ENCODE peak calls at places on chromosomes 7 and 10, in four cellular contexts. K, P, N and X are unnamed samples.

GRCh38 chr10:17141504-17142229 is 12.1 kb upstream of the CUBN start:
- DNase-seq in N (no peak), P (no peak), K (no peak), X (no peak)

GRCh38 chr7:123435080-123435700 is 99.2 kb downstream of the IQUB start:
- DNase-seq in N (no peak), P (no peak), K (no peak), X (no peak)

GRCh38 chr7:13988011-13988410 is 1.5 kb downstream of the ETV1 start:
- DNase-seq in K (peak; percentile 64), N (no peak), P (no peak), X (no peak)

GRCh38 chr7:5419523-5420107 is 4.0 kb downstream of the TNRC18 start:
- DNase-seq in P (peak; percentile 60), K (no peak), N (no peak), X (no peak)

GRCh38 chr10:15482168-15482567 is 111.1 kb upstream of the FAM171A1 start:
- DNase-seq in K (peak; percentile 84), P (no peak), N (no peak), X (no peak)

GRCh38 chr10:110460111-110460809 is 37.4 kb upstream of the DUSP5 start:
- DNase-seq in P (no peak), N (no peak), K (no peak), X (no peak)

GRCh38 chr10:44008270-44008916 is 359.7 kb upstream of the ZNF32 start:
- DNase-seq in K (peak; percentile 33), N (no peak), P (no peak), X (peak; percentile 25)

GRCh38 chr10:34861293-34862004 is 46.4 kb upstream of the PARD3 start:
- DNase-seq in K (peak; percentile 21), N (no peak), P (peak; percentile 68), X (peak; percentile 52)

GRCh38 chr10:96493871-96494525 is 19.7 kb downstream of the TLL2 start:
- DNase-seq in P (no peak), K (no peak), N (no peak), X (no peak)

GRCh38 chr10:103696411-103697145 is 158.8 kb downstream of the SH3PXD2A start:
- DNase-seq in K (peak; percentile 93), N (peak; percentile 59), P (no peak), X (peak; percentile 95)

GRCh38 chr7:151897951-151898686 is 21.2 kb upstream of the PRKAG2 start:
- DNase-seq in N (no peak), P (no peak), K (no peak), X (no peak)

GRCh38 chr7:151757274-151757673 is 119.6 kb downstream of the PRKAG2 start:
- DNase-seq in P (no peak), K (peak; percentile 74), N (peak; percentile 26), X (no peak)

GRCh38 chr7:43537765-43538403 is 45.0 kb upstream of the STK17A start:
- DNase-seq in P (no peak), N (no peak), K (peak; percentile 72), X (no peak)

GRCh38 chr7:140281960-140282359 is 105.2 kb upstream of the KDM7A start:
- DNase-seq in P (no peak), K (no peak), N (no peak), X (no peak)

GRCh38 chr7:105618016-105618296 is 36.7 kb upstream of the EFCAB10 start:
- DNase-seq in P (no peak), N (no peak), K (no peak), X (no peak)

GRCh38 chr7:117061751-117062150 is 108.5 kb downstream of the ST7 start:
- DNase-seq in K (peak; percentile 35), N (no peak), P (no peak), X (peak; percentile 51)

GRCh38 chr10:55348534-55348933 is 547.5 kb upstream of the PCDH15 start:
- DNase-seq in P (no peak), K (no peak), N (no peak), X (no peak)

GRCh38 chr7:155032978-155033377 is 30.1 kb upstream of the PAXIP1 start:
- DNase-seq in P (no peak), K (no peak), N (no peak), X (no peak)

GRCh38 chr10:27822286-27822685 is 76.7 kb upstream of the MKX start:
- DNase-seq in P (no peak), K (peak; percentile 89), N (peak; percentile 57), X (no peak)

GRCh38 chr10:124647421-124648130 is 96.6 kb downstream of the FAM53B start:
- DNase-seq in K (peak; percentile 39), P (no peak), N (peak; percentile 39), X (peak; percentile 57)

GRCh38 chr7:155431231-155431630 is 26.7 kb upstream of the EN2 start:
- DNase-seq in P (no peak), N (no peak), K (no peak), X (no peak)

GRCh38 chr7:44065431-44066110 is at the start of gene PGAM2:
- DNase-seq in N (no peak), K (no peak), P (peak; percentile 57), X (no peak)

GRCh38 chr10:63600540-63600939 is 79.3 kb downstream of the REEP3 start:
- DNase-seq in K (no peak), N (no peak), P (no peak), X (no peak)

GRCh38 chr10:63608511-63608910 is 87.3 kb downstream of the REEP3 start:
- DNase-seq in P (no peak), K (no peak), N (no peak), X (no peak)

GRCh38 chr10:63605568-63605967 is 84.4 kb downstream of the REEP3 start:
- DNase-seq in P (no peak), N (no peak), K (no peak), X (no peak)

GRCh38 chr10:63603709-63604445 is 82.7 kb downstream of the REEP3 start:
- DNase-seq in P (no peak), N (no peak), K (peak; percentile 11), X (no peak)
- H3K4me3 ChIP-seq in P (no peak overlapping the region), N (no peak overlapping the region), K (no peak overlapping the region), X (no peak overlapping the region)

DNA sequence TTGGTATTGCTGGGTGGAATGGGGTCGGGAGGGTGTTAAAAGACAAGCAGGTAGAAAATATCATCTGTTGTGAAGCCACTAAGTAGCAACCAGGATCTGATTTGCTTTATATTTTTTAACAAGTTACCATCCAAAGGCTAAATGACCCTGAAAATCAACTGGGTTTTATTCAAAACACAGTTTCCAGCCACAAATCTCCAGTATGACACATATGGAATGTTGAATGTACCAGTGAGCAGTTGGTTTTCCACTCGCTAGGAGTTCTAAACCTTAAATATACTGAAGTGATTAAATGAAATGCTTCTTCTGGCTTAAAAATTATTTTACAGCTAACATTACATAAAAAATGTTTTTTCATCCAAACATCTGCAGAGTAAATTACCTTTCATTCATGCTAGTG is 112.5 kb downstream of the PDE1C start:
- DNase-seq in K (no peak), N (no peak), P (no peak), X (no peak)
- H3K4me3 ChIP-seq in K (no peak overlapping the region), N (no peak overlapping the region), P (no peak overlapping the region), X (no peak overlapping the region)

GRCh38 chr7:55387062-55387965 is 22.2 kb downstream of the LANCL2 start:
- DNase-seq in K (no peak), N (no peak), P (no peak), X (peak; percentile 4)
- H3K4me3 ChIP-seq in K (no peak overlapping the region), N (no peak overlapping the region), P (no peak overlapping the region), X (no peak overlapping the region)

DNA sequence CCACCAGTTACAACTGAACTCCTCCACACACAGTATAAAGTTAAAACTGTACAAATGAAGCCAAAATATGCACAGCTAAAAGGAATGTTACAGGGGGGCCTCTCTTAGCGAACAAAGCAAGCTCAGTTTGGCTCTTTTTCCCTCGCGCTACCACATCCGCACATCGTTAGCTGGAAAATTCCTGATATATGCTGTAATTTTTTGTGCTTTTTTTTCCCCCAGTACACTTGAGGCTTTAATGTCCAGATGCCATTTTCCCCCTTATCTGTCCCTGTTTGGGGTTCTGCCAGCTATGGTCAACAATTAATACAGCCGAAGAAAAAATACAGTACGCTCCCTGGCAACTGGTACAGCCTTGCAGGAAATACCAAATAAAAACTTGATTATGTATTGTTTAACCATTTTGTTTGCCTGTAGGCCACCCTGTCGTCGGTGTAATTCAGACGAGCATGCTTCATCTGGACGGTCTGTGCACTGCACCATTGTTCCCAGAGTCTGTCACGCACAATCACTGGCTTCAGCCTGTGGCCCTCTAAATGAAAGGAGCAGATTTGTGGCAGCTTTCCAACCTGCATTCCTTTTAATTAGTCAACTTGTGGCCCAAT is 108.1 kb upstream of the FAM133B start:
- DNase-seq in P (no peak), N (peak; percentile 92), K (peak; percentile 96), X (peak; percentile 82)
- H3K4me3 ChIP-seq in P (no peak overlapping the region), N (peak overlapping the region; percentile 15), K (peak overlapping the region; percentile 43), X (no peak overlapping the region)

GRCh38 chr7:121798076-121798475 is 74.9 kb upstream of the PTPRZ1 start:
- DNase-seq in N (no peak), K (no peak), P (no peak), X (no peak)
- H3K4me3 ChIP-seq in N (no peak overlapping the region), K (no peak overlapping the region), P (no peak overlapping the region), X (no peak overlapping the region)

DNA sequence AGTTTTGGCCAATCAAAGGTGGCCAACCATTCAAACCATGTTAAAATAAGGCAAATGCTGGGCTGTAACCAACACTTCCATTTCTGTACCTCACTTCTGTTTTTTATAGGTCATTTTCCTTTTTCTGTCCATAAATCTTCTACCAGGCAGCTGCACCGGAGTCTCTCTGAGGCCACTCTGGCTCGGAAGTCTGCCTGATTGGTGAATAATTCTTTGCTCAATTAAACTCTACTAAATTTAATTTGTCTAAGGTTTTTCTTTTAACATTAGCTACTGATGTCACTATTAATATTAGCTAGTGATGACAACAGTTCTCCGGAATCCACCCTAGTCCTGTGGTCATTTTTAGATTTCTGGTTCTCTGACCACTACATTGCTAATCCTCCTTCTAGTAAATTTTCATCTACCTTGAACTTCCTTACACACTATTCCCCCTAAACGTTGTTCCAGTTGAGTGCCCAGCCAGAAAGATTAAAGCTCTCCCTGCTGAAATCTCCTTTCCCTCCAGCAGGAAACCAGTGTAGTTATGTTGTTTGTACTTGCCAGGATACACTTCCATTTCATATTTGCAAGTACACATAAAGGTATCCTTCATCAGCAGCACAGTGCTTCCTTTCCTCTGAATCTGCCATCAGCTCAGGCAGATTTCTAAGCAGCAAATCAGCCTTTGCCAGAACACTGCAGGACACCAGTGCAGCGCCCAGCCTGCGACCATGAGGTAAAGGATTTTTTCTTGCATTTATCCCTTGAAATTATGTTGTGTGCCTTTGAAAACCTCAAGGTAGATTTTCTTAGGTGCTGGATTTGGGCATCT is 18.5 kb upstream of the IFIT2 start:
- DNase-seq in P (no peak), N (no peak), K (peak; percentile 61), X (peak; percentile 30)
- H3K4me3 ChIP-seq in P (peak overlapping the region; percentile 18), N (peak overlapping the region; percentile 13), K (peak overlapping the region; percentile 18), X (no peak overlapping the region)

DNA sequence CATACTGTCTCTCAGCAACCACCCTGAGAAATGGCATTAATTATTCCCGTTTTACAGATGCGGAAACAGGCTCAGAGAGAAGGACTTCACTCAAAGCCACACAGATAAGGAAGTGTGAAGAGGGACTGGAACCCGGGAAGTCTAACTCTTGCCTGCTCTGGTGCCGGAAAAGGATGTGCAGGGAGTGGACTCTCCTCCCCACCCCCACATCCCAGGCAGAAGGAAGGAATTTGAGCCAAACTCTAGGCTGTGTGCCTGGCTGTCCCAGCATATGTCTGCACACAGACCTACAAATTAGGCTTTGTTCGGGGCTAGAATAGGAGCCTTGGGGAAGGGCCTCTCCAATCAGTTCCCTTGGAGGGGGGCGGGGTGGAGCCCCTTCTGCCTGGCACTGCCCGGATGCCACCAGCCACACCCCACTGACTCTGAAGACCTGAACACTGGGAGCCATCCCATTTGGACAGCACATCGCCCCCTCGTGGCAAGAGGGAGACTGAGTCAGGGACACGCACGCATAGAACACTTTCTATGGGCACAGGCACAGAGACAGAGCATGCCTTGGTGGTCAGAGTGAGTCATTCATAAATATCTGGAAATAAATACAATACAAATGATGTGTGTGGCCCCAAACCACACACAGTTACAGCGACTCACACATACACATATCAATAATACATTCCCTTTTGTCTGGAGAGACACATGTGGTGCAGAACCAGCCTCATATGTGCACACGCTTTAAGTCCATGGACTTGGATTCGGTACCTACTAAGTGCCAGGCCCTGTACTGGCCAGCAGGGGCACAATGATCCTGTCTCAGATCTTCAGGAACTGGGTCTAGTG is 13.1 kb downstream of the LZTS2 start:
- DNase-seq in K (peak; percentile 90), N (peak; percentile 87), P (peak; percentile 89), X (peak; percentile 87)
- H3K4me3 ChIP-seq in K (no peak overlapping the region), N (no peak overlapping the region), P (no peak overlapping the region), X (no peak overlapping the region)